ENCODE peak calls at places on chromosomes 4 and X, in eight cellular contexts. S is tibial artery, F is transverse colon, X is Peyer's patch, Y is body of pancreas, Z is uterus, A is right lobe of liver, G is heart left ventricle. D is an unnamed sample.

GRCh38 chr4:88738714-88739366 is 41.2 kb upstream of the NAP1L5 start:
- DNase-seq in S (no peak), F (no peak), X (no peak), Y (no peak), Z (no peak), A (no peak), G (no peak), D (no peak)

GRCh38 chr4:87973283-87974169 is 2.0 kb upstream of the SPP1 start:
- DNase-seq in S (peak; percentile 68), F (peak; percentile 30), X (peak; percentile 66), Y (peak; percentile 55), Z (peak; percentile 59), A (peak; percentile 62), G (peak; percentile 45), D (peak; percentile 43)

GRCh38 chr4:7398104-7398423 is 36.7 kb downstream of the PSAPL1 start:
- DNase-seq in S (peak; percentile 55), F (peak; percentile 18), X (peak; percentile 33), Y (peak; percentile 77), Z (peak; percentile 12), A (no peak), G (peak; percentile 61), D (peak; percentile 59)

GRCh38 chr4:26267087-26267486 is 53.7 kb upstream of the RBPJ start:
- DNase-seq in S (peak; percentile 90), F (peak; percentile 47), X (peak; percentile 58), Y (peak; percentile 40), Z (peak; percentile 80), A (no peak), G (peak; percentile 21), D (peak; percentile 37)

GRCh38 chr4:173243321-173243720 is 74.7 kb downstream of the GALNT7 start:
- DNase-seq in S (no peak), F (no peak), X (no peak), Y (no peak), Z (no peak), A (no peak), G (no peak), D (no peak)

GRCh38 chr4:141660880-141661279 is 24.5 kb downstream of the IL15 start:
- DNase-seq in S (no peak), F (no peak), X (no peak), Y (no peak), Z (no peak), A (no peak), G (no peak), D (no peak)

GRCh38 chr4:164501074-164501473 is 252.9 kb upstream of the SMIM31 start:
- DNase-seq in S (no peak), F (no peak), X (no peak), Y (no peak), Z (no peak), A (no peak), G (no peak), D (no peak)

GRCh38 chr4:86670739-86671138 is 76.6 kb downstream of the PTPN13 start:
- DNase-seq in S (no peak), F (no peak), X (no peak), Y (no peak), Z (no peak), A (no peak), G (no peak), D (no peak)

GRCh38 chrX:153643431-153644351 is 3.3 kb upstream of the DUSP9 start:
- DNase-seq in S (no peak), F (no peak), X (peak; percentile 40), Y (no peak), Z (no peak), A (no peak), G (no peak), D (no peak)

GRCh38 chrX:75038925-75039324 is 113.7 kb upstream of the NEXMIF start:
- DNase-seq in S (no peak), F (no peak), X (no peak), Y (no peak), Z (no peak), A (no peak), G (no peak), D (no peak)

GRCh38 chr4:30722092-30722915 is 2.1 kb downstream of the PCDH7 start:
- DNase-seq in S (peak; percentile 66), F (no peak), X (no peak), Y (no peak), Z (peak; percentile 27), A (no peak), G (no peak), D (no peak)

GRCh38 chr4:38025665-38026064 is 65.5 kb downstream of the PTTG2 start:
- DNase-seq in S (no peak), F (no peak), X (no peak), Y (no peak), Z (no peak), A (no peak), G (no peak), D (no peak)

GRCh38 chr4:38023347-38024202 is 63.4 kb downstream of the PTTG2 start:
- DNase-seq in S (no peak), F (no peak), X (no peak), Y (no peak), Z (no peak), A (no peak), G (no peak), D (no peak)

GRCh38 chr4:38021751-38022150 is 61.6 kb downstream of the PTTG2 start:
- DNase-seq in S (no peak), F (no peak), X (no peak), Y (no peak), Z (no peak), A (no peak), G (no peak), D (no peak)

GRCh38 chr4:38026138-38026740 is 66.0 kb downstream of the PTTG2 start:
- DNase-seq in S (no peak), F (no peak), X (no peak), Y (no peak), Z (no peak), A (no peak), G (no peak), D (no peak)

DNA sequence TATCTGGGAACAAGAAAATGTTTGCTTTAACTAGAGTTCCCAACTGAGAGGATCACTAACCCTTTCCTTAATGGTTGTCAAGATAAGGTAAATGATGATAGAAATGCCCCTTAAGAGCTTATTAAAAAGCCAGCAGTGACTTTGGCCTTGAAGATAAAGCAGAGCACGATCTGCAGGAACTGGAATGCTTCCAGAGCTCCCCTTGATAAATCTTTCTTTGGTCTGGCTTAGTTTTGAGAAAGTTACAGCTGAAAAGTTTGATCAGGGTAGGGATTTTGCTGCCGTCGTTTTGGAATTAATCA is 64.0 kb downstream of the PTTG2 start:
- DNase-seq in S (no peak), F (no peak), X (no peak), Y (no peak), Z (no peak), A (no peak), G (no peak), D (no peak)
- H3K36me3 ChIP-seq in S (peaks cover 47% of the 10 kb centered on the region), F (peaks cover 17% of the 10 kb centered on the region), X (peaks cover 33% of the 10 kb centered on the region), Y (no peaks in the 10 kb centered on the region), Z (no peaks in the 10 kb centered on the region), A (no peaks in the 10 kb centered on the region), G (peaks cover 57% of the 10 kb centered on the region), D (peaks cover 4% of the 10 kb centered on the region)

GRCh38 chrX:74023203-74023602 is 280.8 kb upstream of the ZCCHC13 start:
- DNase-seq in S (no peak), F (no peak), X (no peak), Y (no peak), Z (no peak), A (no peak), G (no peak), D (no peak)
- H3K9me3 ChIP-seq in S (no peaks in the 10 kb centered on the region), F (no peaks in the 10 kb centered on the region), X (no peaks in the 10 kb centered on the region), Y (no peaks in the 10 kb centered on the region), Z (no peaks in the 10 kb centered on the region), A (no peaks in the 10 kb centered on the region), G (no peaks in the 10 kb centered on the region), D (no peaks in the 10 kb centered on the region)

DNA sequence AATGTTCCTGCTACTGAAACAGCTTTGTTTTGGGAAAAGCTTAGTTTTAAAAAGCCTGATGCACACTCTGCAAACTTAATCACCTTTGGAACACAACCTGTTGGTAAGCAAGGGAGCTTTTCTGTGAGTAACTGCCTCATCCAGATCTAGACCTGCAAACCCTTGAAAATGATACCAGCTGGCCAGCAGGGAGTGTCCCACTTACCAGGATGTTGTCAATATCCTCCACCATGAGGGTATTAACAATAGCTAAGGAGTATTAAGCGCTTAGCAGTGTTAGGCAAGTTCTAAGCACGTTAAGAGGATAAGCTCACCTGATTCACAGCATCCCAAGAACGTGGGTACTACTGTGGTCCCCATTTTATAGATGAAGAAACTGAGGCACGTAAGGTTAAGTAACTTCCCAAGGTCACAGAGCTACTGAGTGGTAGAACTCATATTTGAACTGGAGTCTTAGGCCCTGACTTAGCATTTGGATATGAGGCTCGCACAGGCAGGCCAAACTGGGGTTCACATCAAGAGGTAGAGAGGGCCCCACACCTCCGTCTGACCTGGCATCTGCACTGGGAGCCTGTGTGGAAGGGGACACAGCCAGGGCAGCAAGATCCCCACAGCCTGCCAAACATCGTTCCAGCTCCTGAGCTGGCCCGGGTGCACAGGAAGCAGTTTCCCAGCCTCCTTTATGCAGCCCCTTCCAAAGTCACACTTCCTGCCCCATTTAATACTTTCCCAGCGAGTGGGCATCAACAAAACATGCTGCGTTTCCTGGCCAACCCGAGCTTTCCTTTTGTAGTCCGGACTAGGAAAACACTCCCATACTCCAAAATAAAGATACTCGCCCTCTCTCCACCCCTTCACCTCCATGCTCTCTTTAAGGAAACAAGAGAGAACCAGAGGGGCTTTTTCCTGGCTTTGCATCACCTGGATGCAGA is 32.6 kb downstream of the IRF2 start:
- DNase-seq in S (no peak), F (no peak), X (no peak), Y (no peak), Z (no peak), A (no peak), G (peak; percentile 38), D (no peak)
- H3K4me1 ChIP-seq in S (peaks cover 42% of the 10 kb centered on the region), F (peaks cover 87% of the 10 kb centered on the region), X (peaks cover 42% of the 10 kb centered on the region), Y (peaks cover 32% of the 10 kb centered on the region), Z (no peaks in the 10 kb centered on the region), A (no peaks in the 10 kb centered on the region), G (peaks cover 95% of the 10 kb centered on the region), D (peaks cover 60% of the 10 kb centered on the region)

GRCh38 chr4:3116955-3117354 is 42.5 kb downstream of the HTT start:
- DNase-seq in S (no peak), F (no peak), X (no peak), Y (no peak), Z (no peak), A (no peak), G (no peak), D (no peak)

GRCh38 chr4:3115637-3116300 is 41.3 kb downstream of the HTT start:
- DNase-seq in S (no peak), F (no peak), X (no peak), Y (no peak), Z (no peak), A (no peak), G (no peak), D (no peak)

GRCh38 chr4:3121110-3121509 is 46.6 kb downstream of the HTT start:
- DNase-seq in S (no peak), F (no peak), X (no peak), Y (no peak), Z (no peak), A (no peak), G (no peak), D (no peak)

GRCh38 chr4:3121596-3121995 is 47.1 kb downstream of the HTT start:
- DNase-seq in S (no peak), F (no peak), X (no peak), Y (no peak), Z (no peak), A (no peak), G (no peak), D (no peak)

DNA sequence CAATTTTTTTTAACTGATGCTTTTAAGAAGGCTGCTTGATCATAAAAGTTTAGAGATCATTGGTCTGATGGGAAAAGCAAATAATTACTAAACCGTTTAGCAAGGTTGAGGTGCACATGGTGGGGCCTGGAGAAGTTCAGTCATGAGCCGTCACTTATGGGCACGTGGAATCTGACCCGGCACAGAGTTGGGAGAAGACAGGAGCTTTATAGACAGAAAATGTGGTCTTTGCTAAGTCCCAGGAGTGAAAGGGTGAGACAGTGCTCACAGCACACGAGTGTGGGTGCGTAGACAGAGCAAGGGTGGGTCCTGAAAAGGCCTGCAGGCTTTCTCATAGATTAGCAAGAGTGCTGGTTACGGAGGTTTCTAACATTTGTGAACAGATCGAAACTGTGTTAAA is 43.8 kb downstream of the HTT start:
- DNase-seq in S (no peak), F (no peak), X (no peak), Y (no peak), Z (no peak), A (no peak), G (no peak), D (no peak)
- H3K36me3 ChIP-seq in S (peaks cover 50% of the 10 kb centered on the region), F (peaks cover 28% of the 10 kb centered on the region), X (peaks cover 65% of the 10 kb centered on the region), Y (no peaks in the 10 kb centered on the region), Z (no peaks in the 10 kb centered on the region), A (peaks cover 3% of the 10 kb centered on the region), G (peaks cover 31% of the 10 kb centered on the region), D (peaks cover 77% of the 10 kb centered on the region)

D was measured in heart right ventricle.